ENCODE peak calls at places on chromosomes 7 and 10, in four cellular contexts. X, N, S and E are unnamed samples.

GRCh38 chr10:91536790-91537189 is 96.1 kb downstream of the PPP1R3C start:
- DNase-seq in X (no peak), N (no peak), S (no peak), E (no peak)

GRCh38 chr10:67935223-67935622 is 50.8 kb downstream of the SIRT1 start:
- DNase-seq in X (no peak), N (no peak), S (no peak), E (no peak)

GRCh38 chr7:151381333-151382078 is 28.3 kb downstream of the WDR86 start:
- DNase-seq in X (no peak), N (peak; percentile 37), S (no peak), E (peak; percentile 39)

GRCh38 chr10:92385836-92386235 is 94.9 kb downstream of the MARCHF5 start:
- DNase-seq in X (no peak), N (no peak), S (no peak), E (no peak)

GRCh38 chr7:124791876-124792446 is 26.4 kb upstream of the GPR37 start:
- DNase-seq in X (no peak), N (no peak), S (no peak), E (no peak)

GRCh38 chr7:44999245-45000095 is 531 bp upstream of the CCM2 start:
- DNase-seq in X (peak; percentile 98), N (peak; percentile 99), S (peak; percentile 100), E (peak; percentile 99)

GRCh38 chr7:28835800-28836199 is 122.3 kb downstream of the TRIL start:
- DNase-seq in X (peak; percentile 62), N (no peak), S (no peak), E (no peak)

GRCh38 chr7:155593455-155594162 is 47.2 kb upstream of the CNPY1 start:
- DNase-seq in X (no peak), N (no peak), S (no peak), E (no peak)

GRCh38 chr7:110881731-110882130 is 209.2 kb upstream of the LRRN3 start:
- DNase-seq in X (no peak), N (no peak), S (no peak), E (no peak)

GRCh38 chr10:112895292-112895691 is 54.8 kb upstream of the TCF7L2 start:
- DNase-seq in X (no peak), N (no peak), S (no peak), E (no peak)

GRCh38 chr7:42070068-42070467 is 166.9 kb downstream of the GLI3 start:
- DNase-seq in X (peak; percentile 70), N (no peak), S (no peak), E (no peak)

GRCh38 chr10:96505150-96506136 is 8.3 kb downstream of the TLL2 start:
- DNase-seq in X (no peak), N (no peak), S (no peak), E (no peak)

GRCh38 chr7:29122750-29123149 is 23.6 kb downstream of the CPVL start:
- DNase-seq in X (no peak), N (no peak), S (no peak), E (no peak)

GRCh38 chr7:55274156-55274555 is 91.0 kb upstream of the LANCL2 start:
- DNase-seq in X (no peak), N (no peak), S (no peak), E (no peak)

GRCh38 chr7:32070051-32070405 is 179 bp downstream of the PDE1C start:
- DNase-seq in X (no peak), N (no peak), S (no peak), E (no peak)

GRCh38 chr7:73549176-73549575 is 8.3 kb downstream of the BCL7B start:
- DNase-seq in X (no peak), N (no peak), S (no peak), E (no peak)